ENCODE peak calls at places on chromosomes 5 and 9, in seven cellular contexts. One of them, this sample, is unnamed.

GRCh38 chr5:5544094-5544663 is 121.7 kb downstream of the ICE1 start:
- DNase-seq in WERI-Rb-1: no peak
- DNase-seq in lower lobe of right lung: no peak
- DNase-seq in fibroblast of pulmonary artery: no peak
- DNase-seq in bronchial epithelial cell: no peak
- DNase-seq in AG04450: no peak
- DNase-seq in SJCRH30: no peak
- DNase-seq in this sample: no peak

GRCh38 chr5:44801992-44802391 is 6.8 kb upstream of the MRPS30 start:
- DNase-seq in WERI-Rb-1: no peak
- DNase-seq in lower lobe of right lung: no peak
- DNase-seq in fibroblast of pulmonary artery: no peak
- DNase-seq in bronchial epithelial cell: no peak
- DNase-seq in AG04450: no peak
- DNase-seq in SJCRH30: no peak
- DNase-seq in this sample: no peak

GRCh38 chr5:107570805-107571531 is 99.8 kb downstream of the EFNA5 start:
- DNase-seq in WERI-Rb-1: peak
- DNase-seq in lower lobe of right lung: no peak
- DNase-seq in fibroblast of pulmonary artery: peak
- DNase-seq in bronchial epithelial cell: peak
- DNase-seq in AG04450: no peak
- DNase-seq in SJCRH30: peak
- DNase-seq in this sample: no peak

GRCh38 chr5:54520940-54521339 is 3.4 kb downstream of the SNX18 start:
- DNase-seq in WERI-Rb-1: no peak
- DNase-seq in lower lobe of right lung: no peak
- DNase-seq in fibroblast of pulmonary artery: no peak
- DNase-seq in bronchial epithelial cell: no peak
- DNase-seq in AG04450: no peak
- DNase-seq in SJCRH30: no peak
- DNase-seq in this sample: no peak

GRCh38 chr5:3518576-3518975 is 77.1 kb upstream of the IRX1 start:
- DNase-seq in WERI-Rb-1: no peak
- DNase-seq in lower lobe of right lung: no peak
- DNase-seq in fibroblast of pulmonary artery: no peak
- DNase-seq in bronchial epithelial cell: no peak
- DNase-seq in AG04450: no peak
- DNase-seq in SJCRH30: no peak
- DNase-seq in this sample: no peak

GRCh38 chr5:40437452-40437861 is 242.3 kb upstream of the PTGER4 start:
- DNase-seq in WERI-Rb-1: no peak
- DNase-seq in lower lobe of right lung: no peak
- DNase-seq in fibroblast of pulmonary artery: peak
- DNase-seq in bronchial epithelial cell: peak
- DNase-seq in AG04450: no peak
- DNase-seq in SJCRH30: peak
- DNase-seq in this sample: peak

GRCh38 chr5:169647566-169647965 is 10.5 kb downstream of the DOCK2 start:
- DNase-seq in WERI-Rb-1: no peak
- DNase-seq in lower lobe of right lung: no peak
- DNase-seq in fibroblast of pulmonary artery: no peak
- DNase-seq in bronchial epithelial cell: no peak
- DNase-seq in AG04450: no peak
- DNase-seq in SJCRH30: peak
- DNase-seq in this sample: no peak

GRCh38 chr5:83925952-83926351 is 205.3 kb upstream of the HAPLN1 start:
- DNase-seq in WERI-Rb-1: no peak
- DNase-seq in lower lobe of right lung: no peak
- DNase-seq in fibroblast of pulmonary artery: no peak
- DNase-seq in bronchial epithelial cell: no peak
- DNase-seq in AG04450: no peak
- DNase-seq in SJCRH30: no peak
- DNase-seq in this sample: no peak

GRCh38 chr9:87968155-87968554 is 6.2 kb downstream of the CDK20 start:
- DNase-seq in WERI-Rb-1: no peak
- DNase-seq in lower lobe of right lung: no peak
- DNase-seq in fibroblast of pulmonary artery: no peak
- DNase-seq in bronchial epithelial cell: no peak
- DNase-seq in AG04450: no peak
- DNase-seq in SJCRH30: no peak
- DNase-seq in this sample: no peak

GRCh38 chr5:31449175-31449574 is 82.7 kb downstream of the DROSHA start:
- DNase-seq in WERI-Rb-1: no peak
- DNase-seq in lower lobe of right lung: no peak
- DNase-seq in fibroblast of pulmonary artery: peak
- DNase-seq in bronchial epithelial cell: no peak
- DNase-seq in AG04450: peak
- DNase-seq in SJCRH30: no peak
- DNase-seq in this sample: no peak

GRCh38 chr5:154117050-154117449 is 73.5 kb upstream of the GALNT10 start:
- DNase-seq in WERI-Rb-1: no peak
- DNase-seq in lower lobe of right lung: no peak
- DNase-seq in fibroblast of pulmonary artery: no peak
- DNase-seq in bronchial epithelial cell: peak
- DNase-seq in AG04450: no peak
- DNase-seq in SJCRH30: no peak
- DNase-seq in this sample: no peak

GRCh38 chr5:146731909-146732659 is 146.5 kb downstream of the PPP2R2B start:
- DNase-seq in WERI-Rb-1: no peak
- DNase-seq in lower lobe of right lung: no peak
- DNase-seq in fibroblast of pulmonary artery: peak
- DNase-seq in bronchial epithelial cell: peak
- DNase-seq in AG04450: peak
- DNase-seq in SJCRH30: no peak
- DNase-seq in this sample: peak

GRCh38 chr5:126015244-126016054 is 407.8 kb upstream of the GRAMD2B start:
- DNase-seq in WERI-Rb-1: peak
- DNase-seq in lower lobe of right lung: no peak
- DNase-seq in fibroblast of pulmonary artery: peak
- DNase-seq in bronchial epithelial cell: peak
- DNase-seq in AG04450: no peak
- DNase-seq in SJCRH30: no peak
- DNase-seq in this sample: peak

GRCh38 chr5:10335711-10336470 is 17.6 kb upstream of the MARCHF6 start:
- DNase-seq in WERI-Rb-1: no peak
- DNase-seq in lower lobe of right lung: no peak
- DNase-seq in fibroblast of pulmonary artery: no peak
- DNase-seq in bronchial epithelial cell: no peak
- DNase-seq in AG04450: no peak
- DNase-seq in SJCRH30: no peak
- DNase-seq in this sample: no peak

GRCh38 chr9:71675857-71676165 is 92.5 kb downstream of the CEMIP2 start:
- DNase-seq in WERI-Rb-1: no peak
- DNase-seq in lower lobe of right lung: no peak
- DNase-seq in fibroblast of pulmonary artery: no peak
- DNase-seq in bronchial epithelial cell: peak
- DNase-seq in AG04450: no peak
- DNase-seq in SJCRH30: no peak
- DNase-seq in this sample: no peak

GRCh38 chr5:1181451-1182359 is 19.7 kb upstream of the SLC6A19 start:
- DNase-seq in WERI-Rb-1: no peak
- DNase-seq in lower lobe of right lung: peak
- DNase-seq in fibroblast of pulmonary artery: no peak
- DNase-seq in bronchial epithelial cell: no peak
- DNase-seq in AG04450: no peak
- DNase-seq in SJCRH30: no peak
- DNase-seq in this sample: no peak

GRCh38 chr5:56493293-56493692 is 260.2 kb upstream of the ANKRD55 start:
- DNase-seq in WERI-Rb-1: no peak
- DNase-seq in lower lobe of right lung: no peak
- DNase-seq in fibroblast of pulmonary artery: no peak
- DNase-seq in bronchial epithelial cell: no peak
- DNase-seq in AG04450: no peak
- DNase-seq in SJCRH30: no peak
- DNase-seq in this sample: no peak

GRCh38 chr9:93304574-93305496 is 120.9 kb downstream of the WNK2 start:
- DNase-seq in WERI-Rb-1: peak
- DNase-seq in lower lobe of right lung: peak
- DNase-seq in fibroblast of pulmonary artery: peak
- DNase-seq in bronchial epithelial cell: peak
- DNase-seq in AG04450: no peak
- DNase-seq in SJCRH30: peak
- DNase-seq in this sample: no peak

GRCh38 chr9:2385746-2386145 is 235.8 kb upstream of the VLDLR start:
- DNase-seq in WERI-Rb-1: peak
- DNase-seq in lower lobe of right lung: no peak
- DNase-seq in fibroblast of pulmonary artery: no peak
- DNase-seq in bronchial epithelial cell: no peak
- DNase-seq in AG04450: no peak
- DNase-seq in SJCRH30: no peak
- DNase-seq in this sample: no peak

GRCh38 chr9:35357116-35357515 is 132.8 kb upstream of the RUSC2 start:
- DNase-seq in WERI-Rb-1: no peak
- DNase-seq in lower lobe of right lung: no peak
- DNase-seq in fibroblast of pulmonary artery: no peak
- DNase-seq in bronchial epithelial cell: no peak
- DNase-seq in AG04450: no peak
- DNase-seq in SJCRH30: no peak
- DNase-seq in this sample: no peak

GRCh38 chr9:26656003-26656940 is 236.3 kb downstream of the CAAP1 start:
- DNase-seq in WERI-Rb-1: peak
- DNase-seq in lower lobe of right lung: no peak
- DNase-seq in fibroblast of pulmonary artery: peak
- DNase-seq in bronchial epithelial cell: no peak
- DNase-seq in AG04450: no peak
- DNase-seq in SJCRH30: peak
- DNase-seq in this sample: no peak

GRCh38 chr9:121246821-121247511 is 21.0 kb upstream of the GSN start:
- DNase-seq in WERI-Rb-1: no peak
- DNase-seq in lower lobe of right lung: peak
- DNase-seq in fibroblast of pulmonary artery: peak
- DNase-seq in bronchial epithelial cell: no peak
- DNase-seq in AG04450: peak
- DNase-seq in SJCRH30: no peak
- DNase-seq in this sample: no peak
- H3K4me3 ChIP-seq in WERI-Rb-1: no peak
- H3K4me3 ChIP-seq in lower lobe of right lung: no peak
- H3K4me3 ChIP-seq in fibroblast of pulmonary artery: no peak
- H3K4me3 ChIP-seq in bronchial epithelial cell: no peak
- H3K4me3 ChIP-seq in AG04450: no peak
- H3K4me3 ChIP-seq in SJCRH30: no peak
- H3K4me3 ChIP-seq in this sample: no peak

GRCh38 chr9:121735792-121736130 is 84.3 kb downstream of the DAB2IP start:
- DNase-seq in WERI-Rb-1: no peak
- DNase-seq in lower lobe of right lung: no peak
- DNase-seq in fibroblast of pulmonary artery: no peak
- DNase-seq in bronchial epithelial cell: no peak
- DNase-seq in AG04450: no peak
- DNase-seq in SJCRH30: no peak
- DNase-seq in this sample: no peak
- H3K4me3 ChIP-seq in WERI-Rb-1: no peak
- H3K4me3 ChIP-seq in lower lobe of right lung: peak
- H3K4me3 ChIP-seq in fibroblast of pulmonary artery: peak
- H3K4me3 ChIP-seq in bronchial epithelial cell: peak
- H3K4me3 ChIP-seq in AG04450: peak
- H3K4me3 ChIP-seq in SJCRH30: peak
- H3K4me3 ChIP-seq in this sample: peak

DNA sequence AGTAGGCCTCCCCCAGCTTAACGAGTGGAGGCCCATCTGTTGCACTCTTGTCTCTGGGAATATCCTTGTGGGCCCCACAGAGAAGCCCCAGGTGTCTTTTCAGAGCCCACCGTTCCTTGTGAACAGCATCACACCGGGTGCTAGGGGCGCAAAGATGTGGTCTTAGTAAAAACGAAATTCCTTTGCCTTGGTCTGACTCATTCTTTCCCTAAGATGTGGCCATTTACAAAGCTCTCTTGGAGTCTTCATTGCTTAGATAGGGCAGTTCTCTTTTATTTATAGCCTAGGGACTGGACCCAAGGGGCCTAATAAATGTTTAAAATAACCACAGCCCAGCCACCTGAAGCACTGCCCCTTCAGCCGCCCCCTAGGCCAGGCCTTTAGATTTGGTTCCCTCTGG is 52.8 kb upstream of the RPL26L1 start:
- DNase-seq in WERI-Rb-1: no peak
- DNase-seq in lower lobe of right lung: no peak
- DNase-seq in fibroblast of pulmonary artery: peak
- DNase-seq in bronchial epithelial cell: no peak
- DNase-seq in AG04450: no peak
- DNase-seq in SJCRH30: no peak
- DNase-seq in this sample: no peak
- H3K4me3 ChIP-seq in WERI-Rb-1: no peak
- H3K4me3 ChIP-seq in lower lobe of right lung: no peak
- H3K4me3 ChIP-seq in fibroblast of pulmonary artery: no peak
- H3K4me3 ChIP-seq in bronchial epithelial cell: no peak
- H3K4me3 ChIP-seq in AG04450: no peak
- H3K4me3 ChIP-seq in SJCRH30: no peak
- H3K4me3 ChIP-seq in this sample: no peak

GRCh38 chr9:68706579-68707201 is 1.6 kb downstream of the PIP5K1B start:
- DNase-seq in WERI-Rb-1: no peak
- DNase-seq in lower lobe of right lung: no peak
- DNase-seq in fibroblast of pulmonary artery: no peak
- DNase-seq in bronchial epithelial cell: no peak
- DNase-seq in AG04450: no peak
- DNase-seq in SJCRH30: no peak
- DNase-seq in this sample: no peak

GRCh38 chr9:68705636-68706578 is 867 bp downstream of the PIP5K1B start:
- DNase-seq in WERI-Rb-1: peak
- DNase-seq in lower lobe of right lung: no peak
- DNase-seq in fibroblast of pulmonary artery: peak
- DNase-seq in bronchial epithelial cell: no peak
- DNase-seq in AG04450: no peak
- DNase-seq in SJCRH30: peak
- DNase-seq in this sample: no peak

GRCh38 chr9:68704498-68704803 is 589 bp upstream of the PIP5K1B start:
- DNase-seq in WERI-Rb-1: no peak
- DNase-seq in lower lobe of right lung: no peak
- DNase-seq in fibroblast of pulmonary artery: no peak
- DNase-seq in bronchial epithelial cell: no peak
- DNase-seq in AG04450: no peak
- DNase-seq in SJCRH30: no peak
- DNase-seq in this sample: no peak

GRCh38 chr9:68703672-68704071 is 1.4 kb upstream of the PIP5K1B start:
- DNase-seq in WERI-Rb-1: no peak
- DNase-seq in lower lobe of right lung: no peak
- DNase-seq in fibroblast of pulmonary artery: no peak
- DNase-seq in bronchial epithelial cell: no peak
- DNase-seq in AG04450: no peak
- DNase-seq in SJCRH30: no peak
- DNase-seq in this sample: no peak

DNA sequence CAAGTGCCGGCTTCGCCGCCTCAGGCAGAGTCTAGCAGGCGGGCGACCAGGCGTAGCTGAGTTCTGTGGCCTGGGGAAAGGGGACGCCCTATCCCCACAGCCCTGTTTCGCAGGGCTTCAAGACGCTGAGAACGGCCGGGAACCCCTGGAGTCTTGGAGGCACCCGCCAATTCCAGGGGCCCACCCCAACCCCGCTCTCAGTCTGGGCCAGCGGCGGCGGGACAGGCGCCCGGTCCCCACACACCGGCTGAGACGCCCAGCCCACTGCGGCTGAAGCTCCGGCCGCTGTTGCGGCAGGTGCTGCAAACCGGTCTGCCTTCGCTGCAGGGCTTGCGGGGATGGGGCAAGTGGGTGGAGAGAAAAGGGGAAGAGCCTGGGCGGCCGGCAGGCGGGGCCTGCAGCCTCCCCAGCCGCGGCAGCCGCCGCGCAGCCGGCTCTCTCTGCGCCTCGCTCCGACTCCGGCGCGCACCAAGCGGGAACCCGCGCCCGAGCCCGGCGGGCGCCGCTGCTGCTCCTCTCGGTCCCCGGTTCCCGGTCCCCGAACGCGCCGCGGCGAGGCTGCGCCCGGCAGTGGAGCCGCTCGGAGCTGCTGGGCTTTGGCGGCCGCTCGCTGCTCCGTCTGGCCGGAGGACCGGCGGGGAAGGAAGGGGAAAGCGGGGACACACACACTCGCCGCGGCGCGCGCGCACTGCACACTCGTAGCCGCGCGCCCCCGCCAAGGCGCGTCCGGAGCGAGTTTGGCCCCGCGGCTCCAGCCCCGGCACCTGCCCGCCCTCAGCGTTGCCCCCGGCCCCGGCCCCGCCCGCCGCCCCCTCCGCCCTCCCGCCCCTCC is at the start of gene PIP5K1B:
- DNase-seq in WERI-Rb-1: peak
- DNase-seq in lower lobe of right lung: peak
- DNase-seq in fibroblast of pulmonary artery: peak
- DNase-seq in bronchial epithelial cell: peak
- DNase-seq in AG04450: no peak
- DNase-seq in SJCRH30: peak
- DNase-seq in this sample: no peak
- H3K4me3 ChIP-seq in WERI-Rb-1: peak
- H3K4me3 ChIP-seq in lower lobe of right lung: peak
- H3K4me3 ChIP-seq in fibroblast of pulmonary artery: peak
- H3K4me3 ChIP-seq in bronchial epithelial cell: peak
- H3K4me3 ChIP-seq in AG04450: peak
- H3K4me3 ChIP-seq in SJCRH30: peak
- H3K4me3 ChIP-seq in this sample: peak